ENCODE peak calls at places on chromosome 12, in six cellular contexts. G is sigmoid colon, F is esophagus muscularis mucosa, N is stomach, V is HepG2, P is transverse colon. D is an unnamed sample.

GRCh38 chr12:99810718-99811593 is 163.4 kb downstream of the GARIN6 start:
- DNase-seq in P (no peak), F (no peak), G (no peak), V (peak; percentile 9), N (no peak), D (no peak)

GRCh38 chr12:114955414-114956014 is 271.5 kb upstream of the TBX3 start:
- DNase-seq in V (no peak), N (no peak), P (no peak), G (no peak), F (no peak), D (no peak)

GRCh38 chr12:41739066-41739465 is 405.6 kb downstream of the GXYLT1 start:
- DNase-seq in F (no peak), P (no peak), N (no peak), V (no peak), G (no peak), D (no peak)

GRCh38 chr12:117857632-117858274 is 111.0 kb downstream of the KSR2 start:
- DNase-seq in N (peak; percentile 49), F (no peak), G (no peak), V (peak; percentile 35), P (peak; percentile 45), D (no peak)

GRCh38 chr12:97940629-97941028 is 478.0 kb downstream of the RMST start:
- DNase-seq in P (no peak), N (no peak), F (no peak), G (no peak), V (no peak), D (no peak)

GRCh38 chr12:80419660-80420059 is 24.4 kb upstream of the PTPRQ start:
- DNase-seq in P (no peak), G (no peak), F (no peak), N (no peak), V (no peak), D (no peak)

GRCh38 chr12:1836854-1837411 is 16.6 kb downstream of the LRTM2 start:
- DNase-seq in F (no peak), N (no peak), G (peak; percentile 50), V (peak; percentile 17), P (no peak), D (no peak)

GRCh38 chr12:96401061-96401871 is 1.0 kb upstream of the CDK17 start:
- DNase-seq in F (no peak), G (no peak), V (peak; percentile 45), P (peak; percentile 38), N (no peak), D (peak; percentile 20)

GRCh38 chr12:120139958-120140357 is 23.4 kb upstream of the RAB35 start:
- DNase-seq in F (no peak), V (no peak), G (no peak), N (no peak), P (no peak), D (no peak)

GRCh38 chr12:117658226-117658625 is 296.8 kb upstream of the NOS1 start:
- DNase-seq in V (no peak), P (no peak), F (no peak), N (no peak), G (no peak), D (no peak)

GRCh38 chr12:89448951-89449371 is 75.6 kb downstream of the GALNT4 start:
- DNase-seq in V (no peak), F (no peak), P (no peak), N (no peak), G (no peak), D (no peak)

GRCh38 chr12:34607520-34608195 is 585.4 kb downstream of the ALG10 start:
- DNase-seq in G (peak; percentile 41), V (no peak), F (no peak), N (no peak), P (no peak), D (no peak)
- H3K9me3 ChIP-seq in G (peaks cover 32% of the 10 kb centered on the region), V (peaks cover 64% of the 10 kb centered on the region), F (peaks cover 44% of the 10 kb centered on the region), N (peaks cover 74% of the 10 kb centered on the region), P (peaks cover 22% of the 10 kb centered on the region), D (no peaks in the 10 kb centered on the region)

GRCh38 chr12:6925543-6926279 is 2.0 kb upstream of the ATN1 start:
- DNase-seq in V (no peak), G (peak; percentile 95), P (peak; percentile 76), N (peak; percentile 77), F (no peak), D (peak; percentile 79)
- TF ChIP-seq POLR2AphosphoS5 in V (no peak), G (peak; percentile 46), P (peak; percentile 49), N (peak; percentile 69), F (peak; percentile 80), D (peak; percentile 87)

DNA sequence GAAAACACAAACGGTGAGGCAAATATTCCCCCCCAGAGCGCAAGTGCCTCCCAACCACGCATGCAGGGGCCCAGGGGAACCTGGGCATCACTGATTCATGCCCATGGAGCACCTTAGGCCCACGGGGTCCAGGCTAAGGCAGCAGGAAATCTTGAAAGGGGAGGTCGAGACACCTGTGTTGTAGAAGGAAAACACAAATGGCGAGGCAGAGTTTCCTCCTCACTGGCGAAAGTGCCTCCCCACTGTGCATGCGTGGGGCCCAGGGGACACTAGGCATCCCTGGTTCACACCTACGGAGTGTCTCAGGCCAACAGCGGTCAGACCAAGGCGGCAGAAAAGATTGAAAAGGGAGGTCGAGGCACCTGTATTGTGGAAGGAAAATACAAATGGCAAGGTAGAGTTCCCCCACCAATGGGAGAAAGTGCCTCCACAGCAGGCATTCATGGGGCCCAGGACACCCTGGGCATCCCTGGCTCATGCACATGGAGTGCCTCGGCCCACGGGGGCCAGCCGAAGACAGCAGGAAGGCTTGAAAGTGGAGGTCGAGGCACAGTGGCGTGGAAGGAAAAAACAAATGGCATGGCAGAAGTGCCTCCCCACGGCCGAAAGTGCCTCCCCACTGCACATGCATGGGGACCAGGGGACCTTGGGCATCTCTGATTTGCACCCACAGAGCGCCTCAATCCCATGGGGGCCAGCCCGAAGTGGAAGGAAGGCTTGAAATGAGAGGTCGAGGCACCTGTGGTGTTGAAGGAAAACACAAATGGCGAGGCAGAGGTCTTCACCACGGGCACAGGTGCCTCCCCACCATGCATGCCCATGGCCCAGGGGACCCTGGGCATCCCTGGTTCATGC is 368.8 kb downstream of the ALG10 start:
- DNase-seq in N (no peak), V (no peak), P (no peak), F (peak; percentile 19), G (peak; percentile 26), D (no peak)
- H3K9me3 ChIP-seq in N (peaks cover 100% of the 10 kb centered on the region), V (no peaks in the 10 kb centered on the region), P (peaks cover 11% of the 10 kb centered on the region), F (no peaks in the 10 kb centered on the region), G (peaks cover 32% of the 10 kb centered on the region), D (no peaks in the 10 kb centered on the region)

DNA sequence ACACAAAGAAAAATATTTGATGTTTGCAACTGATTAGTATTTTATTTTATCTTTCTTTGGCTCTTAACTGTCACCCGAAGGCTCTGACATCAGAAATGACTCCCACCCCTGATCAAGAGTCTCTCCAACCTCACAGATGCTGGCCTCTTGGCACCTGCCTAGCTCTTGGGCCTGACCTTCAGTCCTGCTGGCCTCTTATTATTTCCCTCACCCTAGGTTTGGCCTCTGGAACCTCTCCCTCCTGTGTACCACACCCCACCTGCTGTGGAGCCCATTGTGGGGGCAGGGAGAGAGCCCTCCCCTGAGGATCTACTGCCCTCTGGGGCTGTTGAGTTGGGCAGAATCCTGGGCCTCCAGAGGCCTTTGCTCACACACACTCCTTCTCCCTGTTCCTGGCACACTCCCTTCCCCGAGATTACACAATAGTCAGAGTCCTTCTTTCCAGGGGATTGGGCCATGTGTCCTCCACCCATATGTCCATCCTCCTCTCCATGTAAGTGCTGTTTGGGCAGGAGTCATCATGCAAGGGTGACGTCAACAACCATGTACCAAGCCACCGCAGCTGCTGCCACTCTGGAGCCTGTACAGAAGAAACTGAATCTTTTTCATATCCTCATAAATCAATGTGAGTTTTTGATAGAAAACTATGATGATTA is 124.3 kb downstream of the RASSF9 start:
- DNase-seq in P (no peak), N (no peak), V (no peak), G (peak; percentile 80), F (no peak), D (no peak)
- TF ChIP-seq POLR2AphosphoS5 in P (no peak), N (no peak), V (no peak), G (no peak), F (peak; percentile 38), D (no peak)

GRCh38 chr12:132295101-132295526 is 34.3 kb downstream of the GALNT9 start:
- DNase-seq in F (no peak), V (no peak), N (no peak), P (no peak), G (no peak), D (no peak)
- H3K9me3 ChIP-seq in F (no peaks in the 10 kb centered on the region), V (no peaks in the 10 kb centered on the region), N (no peaks in the 10 kb centered on the region), P (no peaks in the 10 kb centered on the region), G (no peaks in the 10 kb centered on the region), D (no peaks in the 10 kb centered on the region)

GRCh38 chr12:102962986-102963385 is 5.5 kb downstream of the ASCL1 start:
- DNase-seq in P (no peak), F (no peak), V (no peak), G (no peak), N (no peak), D (no peak)
- TF ChIP-seq POLR2AphosphoS5 in P (no peak), F (no peak), V (no peak), G (no peak), N (no peak), D (no peak)

GRCh38 chr12:34334538-34334937 is 312.2 kb downstream of the ALG10 start:
- DNase-seq in V (no peak), N (no peak), G (no peak), P (no peak), F (no peak), D (no peak)
- H3K9me3 ChIP-seq in V (no peaks in the 10 kb centered on the region), N (peaks cover 100% of the 10 kb centered on the region), G (peaks cover 21% of the 10 kb centered on the region), P (no peaks in the 10 kb centered on the region), F (no peaks in the 10 kb centered on the region), D (no peaks in the 10 kb centered on the region)

D was measured in prostate gland.